ENCODE peak calls at places on chromosomes 4 and X, in four cellular contexts. G is H1, P is HepG2, L is A549. V is an unnamed sample.
A peak's percentile ranks its signal among the peaks of the same experiment; 100 is the strongest.

GRCh38 chr4:146522862-146523205 is 1.1 kb upstream of the SLC10A7 start:
- DNase-seq in P (peak; percentile 8), G (no peak), L (peak; percentile 2), V (no peak)

GRCh38 chr4:129230836-129231235 is 134.9 kb downstream of the C4orf33 start:
- DNase-seq in G (no peak), P (no peak), L (no peak), V (no peak)

GRCh38 chr4:186621959-186622553 is 66.7 kb upstream of the MTNR1A start:
- DNase-seq in G (no peak), P (no peak), L (no peak), V (no peak)

GRCh38 chrX:107673933-107674479 is 45.7 kb downstream of the PRPS1 start:
- DNase-seq in P (no peak), L (no peak), G (no peak), V (no peak)

GRCh38 chrX:55161581-55161980 is 58.6 kb upstream of the PAGE5 start:
- DNase-seq in G (no peak), P (no peak), L (no peak), V (no peak)

GRCh38 chr4:141131738-141132688 is 1.3 kb downstream of the RNF150 start:
- DNase-seq in P (no peak), G (peak; percentile 75), L (no peak), V (peak; percentile 22)

GRCh38 chr4:118947095-118947494 is 58.4 kb downstream of the SYNPO2 start:
- DNase-seq in G (no peak), L (no peak), P (no peak), V (no peak)

GRCh38 chr4:6641164-6641970 is 882 bp downstream of the MRFAP1 start:
- DNase-seq in G (no peak), P (no peak), L (no peak), V (no peak)

GRCh38 chrX:56066016-56066415 is 166.1 kb upstream of the KLF8 start:
- DNase-seq in G (no peak), P (no peak), L (no peak), V (no peak)

GRCh38 chr4:180925800-180926199 is 1317.4 kb upstream of the TENM3 start:
- DNase-seq in G (no peak), P (no peak), L (no peak), V (no peak)

GRCh38 chr4:148067307-148067916 is 335.5 kb downstream of the ARHGAP10 start:
- DNase-seq in G (peak; percentile 38), P (no peak), L (no peak), V (no peak)

GRCh38 chrX:47351706-47352105 is 18.7 kb upstream of the ZNF157 start:
- DNase-seq in P (no peak), L (no peak), G (no peak), V (no peak)

GRCh38 chr4:126318376-126318775 is 1003.6 kb downstream of the FAT4 start:
- DNase-seq in G (no peak), L (no peak), P (no peak), V (no peak)

GRCh38 chr4:26029512-26030131 is 115.6 kb downstream of the SMIM20 start:
- DNase-seq in P (no peak), L (no peak), G (peak; percentile 59), V (peak; percentile 18)

GRCh38 chr4:924107-925096 is 7.7 kb downstream of the GAK start:
- DNase-seq in L (no peak), P (no peak), G (no peak), V (no peak)

GRCh38 chr4:103099691-103100392 is at the start of gene BDH2:
- DNase-seq in P (peak; percentile 85), G (no peak), L (peak; percentile 85), V (no peak)

GRCh38 chrX:120749141-120749846 is 119.4 kb upstream of the C1GALT1C1 start:
- DNase-seq in L (no peak), G (no peak), P (no peak), V (no peak)

GRCh38 chr4:29009908-29010307 is 1710.3 kb upstream of the PCDH7 start:
- DNase-seq in P (no peak), L (no peak), G (no peak), V (peak; percentile 10)

GRCh38 chrX:130834149-130834548 is 68.9 kb downstream of the ENOX2 start:
- DNase-seq in G (no peak), L (no peak), P (no peak), V (peak; percentile 14)

GRCh38 chr4:172344266-172344772 is 531.1 kb downstream of the GALNTL6 start:
- DNase-seq in G (no peak), L (no peak), P (no peak), V (no peak)

GRCh38 chr4:78457751-78458150 is 93.8 kb upstream of the ANXA3 start:
- DNase-seq in G (no peak), P (no peak), L (no peak), V (no peak)

GRCh38 chr4:26892480-26893150 is 32.0 kb downstream of the STIM2 start:
- DNase-seq in L (no peak), G (no peak), P (no peak), V (no peak)

GRCh38 chr4:8475751-8476575 is 35.4 kb downstream of the TRMT44 start:
- DNase-seq in G (no peak), L (no peak), P (no peak), V (no peak)

GRCh38 chr4:83285022-83285387 is 407 bp upstream of the COQ2 start:
- DNase-seq in P (no peak), G (no peak), L (peak; percentile 54), V (no peak)

GRCh38 chrX:70970482-70970999 is 39.6 kb upstream of the SLC7A3 start:
- DNase-seq in G (no peak), L (peak; percentile 6), P (peak; percentile 4), V (no peak)

GRCh38 chr4:80071643-80072606 is 1.1 kb downstream of the ANTXR2 start:
- DNase-seq in G (peak; percentile 81), L (peak; percentile 7), P (peak; percentile 6), V (peak; percentile 53)

GRCh38 chrX:9573282-9574106 is 108.6 kb downstream of the TBL1X start:
- DNase-seq in L (no peak), P (no peak), G (peak; percentile 46), V (peak; percentile 12)

GRCh38 chr4:177937051-177937450 is 494.8 kb upstream of the AGA start:
- DNase-seq in G (no peak), L (no peak), P (no peak), V (no peak)

GRCh38 chrX:150766351-150767044 is 73.3 kb downstream of the MTMR1 start:
- DNase-seq in G (no peak), P (no peak), L (peak; percentile 28), V (no peak)

GRCh38 chr4:112800001-112800400 is 163.1 kb downstream of the LARP7 start:
- DNase-seq in L (no peak), G (no peak), P (no peak), V (no peak)

GRCh38 chr4:112807999-112808398 is 171.1 kb downstream of the LARP7 start:
- DNase-seq in P (no peak), G (no peak), L (no peak), V (no peak)

GRCh38 chr4:112801341-112801740 is 164.4 kb downstream of the LARP7 start:
- DNase-seq in G (no peak), P (no peak), L (no peak), V (no peak)

GRCh38 chr4:112807083-112807482 is 170.1 kb downstream of the LARP7 start:
- DNase-seq in G (no peak), L (no peak), P (no peak), V (no peak)

DNA sequence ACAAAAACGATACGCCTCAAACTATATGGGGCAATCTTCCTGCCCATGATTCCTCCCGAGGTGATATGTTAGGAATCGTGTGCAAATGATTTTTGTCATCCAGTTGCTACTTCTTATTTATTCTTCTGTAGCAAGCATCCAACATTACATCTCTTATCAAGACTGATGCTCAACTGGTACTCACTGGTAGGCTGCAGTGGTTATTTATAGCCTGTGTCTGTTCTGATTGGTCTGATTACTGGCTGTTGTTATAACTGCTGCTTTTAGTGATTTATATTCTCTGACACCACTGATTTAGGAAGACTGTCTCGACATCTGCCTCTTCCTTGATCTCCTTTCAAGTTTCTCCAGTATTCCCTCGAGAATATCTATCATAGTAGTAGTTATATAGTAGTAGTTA is 165.8 kb downstream of the LARP7 start:
- DNase-seq in G (no peak), P (no peak), L (no peak), V (no peak)
- TF ChIP-seq JUN in G (no peak), P (no peak), L (no peak), V (no peak)

DNA sequence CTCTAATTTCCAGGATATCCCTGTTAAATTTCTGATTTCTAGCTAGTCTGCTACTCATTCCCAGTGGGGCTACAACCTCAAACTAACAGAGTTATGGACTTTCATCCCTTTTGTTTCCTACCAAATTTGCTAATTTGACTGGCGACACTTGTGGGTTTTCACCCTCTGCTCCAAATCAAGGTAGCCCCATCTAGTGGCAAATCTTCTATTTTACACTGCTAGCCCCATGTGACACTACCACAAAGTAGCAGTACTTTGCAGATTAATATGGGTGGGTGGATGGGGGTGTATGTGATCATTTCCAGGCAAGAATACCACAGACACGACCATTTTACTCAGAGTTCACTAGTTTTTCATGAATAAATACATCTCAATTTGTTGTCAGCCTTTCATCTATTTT is 150.3 kb downstream of the MSL3 start:
- DNase-seq in G (no peak), P (peak; percentile 2), L (peak; percentile 20), V (peak; percentile 8)
- TF ChIP-seq JUN in G (no peak), P (no peak), L (no peak), V (no peak)

GRCh38 chr4:107009196-107009595 is 26.9 kb downstream of the DKK2 start:
- DNase-seq in L (no peak), P (no peak), G (no peak), V (no peak)
- TF ChIP-seq JUN in L (no peak), P (no peak), G (no peak), V (no peak)

DNA sequence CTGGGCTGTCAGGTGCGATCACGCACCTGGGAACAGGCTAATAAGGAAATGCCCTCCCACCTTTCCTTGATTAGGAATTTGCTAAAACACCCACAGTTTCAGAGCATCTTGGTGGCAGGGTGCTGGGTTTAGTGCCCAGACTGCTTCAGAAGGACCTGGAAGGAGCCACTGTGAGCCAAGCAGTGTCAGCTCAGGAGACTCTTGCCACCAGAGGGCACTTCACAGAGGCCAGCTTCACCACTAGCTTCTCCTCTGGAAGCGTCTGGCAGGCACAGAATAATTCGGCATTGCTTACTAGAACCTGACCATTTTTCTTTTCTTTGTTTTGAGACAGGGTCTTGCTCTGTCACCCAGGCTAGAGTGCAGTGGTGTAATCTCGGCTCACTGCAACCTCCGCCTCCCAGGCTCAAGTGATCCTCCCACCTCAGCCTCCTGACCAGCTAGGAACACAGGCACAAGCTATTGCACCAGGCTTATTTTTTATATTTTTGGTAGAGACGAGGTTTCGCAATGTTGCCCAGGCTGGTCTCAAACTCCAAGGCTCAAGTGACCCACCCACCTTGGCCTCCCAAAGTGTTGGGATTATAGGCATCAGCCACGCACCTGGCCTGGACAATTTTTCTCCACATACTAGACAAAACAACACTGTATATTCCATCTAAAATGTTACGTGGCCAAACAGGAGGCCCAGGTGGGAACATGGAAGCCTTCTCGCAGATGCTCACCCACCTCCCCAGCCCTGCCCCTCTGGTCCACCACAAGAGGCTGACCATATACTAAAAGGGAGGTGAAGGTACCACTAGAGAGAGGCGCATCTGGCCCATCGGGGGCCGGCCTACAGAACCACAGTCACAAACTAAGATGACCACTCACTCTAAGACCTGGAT is 14.1 kb downstream of the NOP14 start:
- DNase-seq in L (peak; percentile 41), P (no peak), G (no peak), V (no peak)
- TF ChIP-seq JUN in L (no peak), P (no peak), G (no peak), V (no peak)

DNA sequence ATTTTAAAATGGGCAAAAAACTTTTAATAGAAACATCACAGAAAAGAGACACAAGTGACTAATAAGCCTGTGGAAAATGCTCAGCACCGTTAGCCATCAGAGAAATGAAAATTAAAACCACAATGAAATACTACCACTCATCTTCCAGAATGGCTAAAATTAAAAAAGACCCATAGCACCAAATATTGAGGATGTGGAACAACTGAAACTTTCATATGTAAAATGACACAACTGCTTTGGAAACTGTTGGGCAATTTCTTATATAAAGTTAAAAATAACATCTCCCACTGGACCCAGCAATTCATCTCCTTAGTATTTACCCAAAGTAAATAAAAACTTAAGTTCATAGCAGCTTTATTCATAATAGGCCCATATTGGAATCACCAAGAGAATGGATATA is 94.2 kb downstream of the TENM3 start:
- DNase-seq in L (no peak), G (no peak), P (no peak), V (no peak)
- TF ChIP-seq JUN in L (no peak), G (no peak), P (no peak), V (no peak)